ENCODE peak calls at places on chromosomes 4 and X, in nine cellular contexts. W is glutamatergic neuron; X is nucleus accumbens; G is GM19239; U is CD8-positive, alpha-beta memory T cell; K is mesenteric fat pad; Y is substantia nigra; N is AG09319; V is omental fat pad. T is an unnamed sample.

GRCh38 chr4:112895785-112896184 is 153.7 kb upstream of the ANK2 start:
- DNase-seq in W (no peak), X (peak), G (no peak), U (no peak), K (no peak), Y (peak), N (no peak), V (no peak), T (peak)

GRCh38 chrX:33974676-33975075 is 157.4 kb downstream of the FAM47A start:
- DNase-seq in W (no peak), X (no peak), G (no peak), U (no peak), K (no peak), Y (no peak), N (no peak), V (no peak), T (no peak)

GRCh38 chr4:113060853-113061252 is 11.4 kb downstream of the ANK2 start:
- DNase-seq in W (no peak), X (no peak), G (no peak), U (no peak), K (no peak), Y (no peak), N (no peak), V (no peak), T (no peak)

GRCh38 chr4:88008133-88008621 is 742 bp downstream of the PKD2 start:
- DNase-seq in W (peak), X (peak), G (peak), U (no peak), K (no peak), Y (no peak), N (no peak), V (no peak), T (peak)

GRCh38 chr4:118271788-118272187 is 81.0 kb downstream of the PRSS12 start:
- DNase-seq in W (no peak), X (no peak), G (no peak), U (no peak), K (no peak), Y (no peak), N (no peak), V (no peak), T (no peak)

GRCh38 chr4:183142566-183143545 is 43.8 kb downstream of the WWC2 start:
- DNase-seq in W (peak), X (no peak), G (no peak), U (no peak), K (no peak), Y (no peak), N (peak), V (no peak), T (no peak)

GRCh38 chr4:14348506-14348905 is 653.8 kb upstream of the CPEB2 start:
- DNase-seq in W (no peak), X (no peak), G (no peak), U (no peak), K (no peak), Y (no peak), N (no peak), V (no peak), T (no peak)

GRCh38 chrX:6810796-6811195 is 275.9 kb upstream of the VCX3A start:
- DNase-seq in W (no peak), X (no peak), G (no peak), U (no peak), K (no peak), Y (no peak), N (no peak), V (no peak), T (no peak)

GRCh38 chrX:12013220-12013619 is 125.1 kb upstream of the FRMPD4 start:
- DNase-seq in W (no peak), X (no peak), G (no peak), U (no peak), K (no peak), Y (no peak), N (no peak), V (no peak), T (no peak)

GRCh38 chrX:87518504-87518903 is 902 bp downstream of the KLHL4 start:
- DNase-seq in W (no peak), X (no peak), G (no peak), U (no peak), K (no peak), Y (no peak), N (no peak), V (no peak), T (peak)

GRCh38 chrX:10030570-10030969 is 63.4 kb downstream of the CLDN34 start:
- DNase-seq in W (no peak), X (no peak), G (no peak), U (no peak), K (no peak), Y (no peak), N (no peak), V (no peak), T (no peak)

GRCh38 chrX:77785400-77785745 is 643 bp downstream of the ATRX start:
- DNase-seq in W (peak), X (peak), G (no peak), U (no peak), K (no peak), Y (peak), N (no peak), V (no peak), T (peak)

GRCh38 chr4:87949961-87950360 is 25.6 kb upstream of the SPP1 start:
- DNase-seq in W (no peak), X (no peak), G (no peak), U (no peak), K (no peak), Y (no peak), N (no peak), V (no peak), T (no peak)

GRCh38 chrX:55161581-55161980 is 58.6 kb upstream of the PAGE5 start:
- DNase-seq in W (no peak), X (no peak), G (no peak), U (no peak), K (no peak), Y (no peak), N (no peak), V (no peak), T (no peak)

GRCh38 chrX:9184231-9184630 is 150.3 kb upstream of the FAM9B start:
- DNase-seq in W (no peak), X (no peak), G (no peak), U (no peak), K (no peak), Y (no peak), N (no peak), V (no peak), T (no peak)

GRCh38 chrX:21725498-21725897 is 32.4 kb downstream of the SMPX start:
- DNase-seq in W (no peak), X (no peak), G (no peak), U (peak), K (no peak), Y (no peak), N (no peak), V (no peak), T (no peak)

GRCh38 chr4:169268951-169269781 is 1.6 kb downstream of the SH3RF1 start:
- DNase-seq in W (peak), X (no peak), G (no peak), U (no peak), K (no peak), Y (no peak), N (no peak), V (no peak), T (no peak)

GRCh38 chr4:107562306-107562705 is 157.7 kb downstream of the PAPSS1 start:
- DNase-seq in W (no peak), X (no peak), G (no peak), U (no peak), K (no peak), Y (no peak), N (no peak), V (no peak), T (no peak)

GRCh38 chr4:145580906-145581305 is 38.3 kb upstream of the MMAA start:
- DNase-seq in W (no peak), X (no peak), G (no peak), U (no peak), K (no peak), Y (no peak), N (no peak), V (no peak), T (no peak)

GRCh38 chr4:136007991-136008390 is 1524.3 kb downstream of the PCDH18 start:
- DNase-seq in W (no peak), X (no peak), G (no peak), U (no peak), K (no peak), Y (no peak), N (no peak), V (no peak), T (no peak)

GRCh38 chr4:25161599-25161960 is 1.3 kb upstream of the SEPSECS start:
- DNase-seq in W (no peak), X (no peak), G (no peak), U (no peak), K (no peak), Y (no peak), N (no peak), V (no peak), T (no peak)

GRCh38 chr4:48129307-48130014 is 4.6 kb downstream of the TXK start:
- DNase-seq in W (no peak), X (no peak), G (no peak), U (peak), K (no peak), Y (no peak), N (no peak), V (no peak), T (no peak)

GRCh38 chr4:33625762-33626161 is 2618.6 kb downstream of the ARAP2 start:
- DNase-seq in W (no peak), X (no peak), G (no peak), U (no peak), K (no peak), Y (no peak), N (no peak), V (no peak), T (peak)

GRCh38 chrX:44973420-44973932 is 100.5 kb downstream of the KDM6A start:
- DNase-seq in W (no peak), X (no peak), G (no peak), U (no peak), K (no peak), Y (no peak), N (no peak), V (no peak), T (no peak)

GRCh38 chrX:40072246-40072645 is 25.5 kb downstream of the BCOR start:
- DNase-seq in W (no peak), X (no peak), G (no peak), U (no peak), K (no peak), Y (no peak), N (no peak), V (no peak), T (no peak)

GRCh38 chr4:159269143-159269542 is 166.3 kb downstream of the RAPGEF2 start:
- DNase-seq in W (no peak), X (no peak), G (no peak), U (no peak), K (no peak), Y (peak), N (no peak), V (no peak), T (peak)

GRCh38 chr4:96150501-96150900 is 310.6 kb downstream of the PDHA2 start:
- DNase-seq in W (no peak), X (no peak), G (no peak), U (no peak), K (no peak), Y (no peak), N (no peak), V (no peak), T (no peak)

GRCh38 chr4:24070117-24070516 is 180.3 kb upstream of the PPARGC1A start:
- DNase-seq in W (no peak), X (no peak), G (no peak), U (no peak), K (no peak), Y (no peak), N (no peak), V (no peak), T (no peak)

GRCh38 chr4:18847276-18847890 is 825.8 kb upstream of the LCORL start:
- DNase-seq in W (no peak), X (no peak), G (no peak), U (no peak), K (no peak), Y (no peak), N (no peak), V (no peak), T (peak)

GRCh38 chr4:130172156-130172555 is 1076.2 kb downstream of the C4orf33 start:
- DNase-seq in W (no peak), X (no peak), G (no peak), U (no peak), K (no peak), Y (no peak), N (no peak), V (no peak), T (no peak)

GRCh38 chrX:114976321-114976720 is 41.1 kb downstream of the IL13RA2 start:
- DNase-seq in W (no peak), X (no peak), G (no peak), U (no peak), K (no peak), Y (no peak), N (no peak), V (no peak), T (no peak)

GRCh38 chrX:22136711-22137110 is 104.6 kb downstream of the PHEX start:
- DNase-seq in W (no peak), X (no peak), G (no peak), U (no peak), K (no peak), Y (no peak), N (no peak), V (no peak), T (no peak)

GRCh38 chrX:136397001-136397400 is 90.7 kb upstream of the BRS3 start:
- DNase-seq in W (no peak), X (no peak), G (no peak), U (no peak), K (no peak), Y (no peak), N (no peak), V (no peak), T (no peak)

GRCh38 chrX:20515841-20516461 is 249.2 kb upstream of the RPS6KA3 start:
- DNase-seq in W (no peak), X (no peak), G (no peak), U (no peak), K (no peak), Y (no peak), N (no peak), V (no peak), T (no peak)

T was measured in globus pallidus.